ENCODE peak calls at places on chromosomes 12 and 14, in eight cellular contexts. V is aorta; M is CD8-positive, alpha-beta memory T cell; G is astrocyte; L is gastrocnemius medialis; U is CD4-positive, alpha-beta T cell; N is Karpas-422; A is WERI-Rb-1. T is an unnamed sample.

GRCh38 chr12:52074656-52075408 is 4.7 kb upstream of the SMIM41 start:
- DNase-seq in M (no peak), A (no peak), V (peak), G (no peak), L (no peak), N (no peak), U (no peak), T (no peak)

GRCh38 chr14:101665478-101666078 is 95.9 kb upstream of the PPP2R5C start:
- DNase-seq in N (peak), L (no peak), V (no peak), U (peak), M (no peak), G (peak), A (peak), T (peak)

GRCh38 chr12:100993916-100994315 is 199.3 kb downstream of the ANO4 start:
- DNase-seq in N (no peak), U (no peak), G (no peak), V (no peak), M (no peak), L (no peak), A (no peak), T (peak)

GRCh38 chr14:74980746-74981661 is 21.7 kb upstream of the EIF2B2 start:
- DNase-seq in M (no peak), V (peak), U (no peak), L (peak), N (no peak), A (peak), G (peak), T (peak)

GRCh38 chr12:90062799-90063198 is 354.2 kb upstream of the ATP2B1 start:
- DNase-seq in A (peak), L (no peak), V (no peak), G (no peak), N (no peak), M (no peak), U (no peak), T (no peak)

GRCh38 chr12:30965613-30965985 is 39.1 kb downstream of the TSPAN11 start:
- DNase-seq in A (peak), L (no peak), N (no peak), U (no peak), M (no peak), V (peak), G (no peak), T (no peak)

GRCh38 chr12:28814246-28814645 is 334.8 kb upstream of the FAR2 start:
- DNase-seq in V (no peak), L (no peak), G (no peak), N (no peak), M (no peak), A (no peak), U (no peak), T (no peak)

GRCh38 chr12:117333331-117334000 is 28.0 kb downstream of the NOS1 start:
- DNase-seq in A (peak), U (no peak), M (no peak), N (no peak), V (no peak), G (no peak), L (no peak), T (no peak)

GRCh38 chr12:50440288-50440687 is 39.6 kb downstream of the LARP4 start:
- DNase-seq in L (no peak), V (no peak), A (no peak), M (no peak), G (no peak), N (no peak), U (no peak), T (no peak)

GRCh38 chr14:103856105-103856504 is 8.7 kb upstream of the PPP1R13B start:
- DNase-seq in L (no peak), G (no peak), V (peak), A (peak), U (no peak), M (no peak), N (peak), T (peak)

GRCh38 chr14:87745507-87746118 is 247.4 kb downstream of the GALC start:
- DNase-seq in L (no peak), N (peak), V (no peak), G (peak), M (no peak), U (no peak), A (peak), T (peak)

GRCh38 chr12:19298837-19299605 is 140.3 kb upstream of the AEBP2 start:
- DNase-seq in L (no peak), U (no peak), G (peak), M (no peak), A (no peak), N (no peak), V (no peak), T (no peak)

GRCh38 chr14:24139272-24139934 is 2.0 kb downstream of the EMC9 start:
- DNase-seq in L (no peak), G (no peak), V (peak), U (no peak), N (peak), M (no peak), A (peak), T (no peak)

GRCh38 chr14:103641181-103641580 is 12.2 kb downstream of the KLC1 start:
- DNase-seq in U (no peak), G (peak), L (no peak), A (no peak), N (no peak), M (no peak), V (no peak), T (no peak)

GRCh38 chr12:112309797-112310196 is 72.4 kb downstream of the HECTD4 start:
- DNase-seq in V (no peak), G (peak), L (no peak), N (no peak), A (no peak), M (no peak), U (no peak), T (no peak)

GRCh38 chr12:94771741-94772140 is 121.4 kb upstream of the TMCC3 start:
- DNase-seq in U (no peak), V (no peak), M (no peak), A (no peak), G (no peak), N (no peak), L (no peak), T (no peak)
- H3K27ac ChIP-seq in U (no peak), V (no peak), M (no peak), A (no peak), G (no peak), N (no peak), L (no peak), T (no peak)

GRCh38 chr12:10319414-10319813 is 11.7 kb downstream of the KLRD1 start:
- DNase-seq in A (no peak), M (no peak), V (no peak), U (no peak), L (no peak), N (no peak), G (no peak), T (no peak)

GRCh38 chr12:10320643-10321042 is 13.0 kb downstream of the KLRD1 start:
- DNase-seq in L (no peak), N (no peak), V (no peak), A (no peak), M (no peak), U (no peak), G (no peak), T (no peak)
- H3K27ac ChIP-seq in L (no peak), N (no peak), V (no peak), A (no peak), M (no peak), U (no peak), G (no peak), T (no peak)

GRCh38 chr12:54650884-54651283 is 2.7 kb upstream of the DCD start:
- DNase-seq in L (no peak), U (no peak), N (no peak), G (no peak), V (no peak), M (no peak), A (no peak), T (no peak)
- H3K27ac ChIP-seq in L (peak), U (no peak), N (no peak), G (no peak), V (no peak), M (no peak), A (no peak), T (no peak)

DNA sequence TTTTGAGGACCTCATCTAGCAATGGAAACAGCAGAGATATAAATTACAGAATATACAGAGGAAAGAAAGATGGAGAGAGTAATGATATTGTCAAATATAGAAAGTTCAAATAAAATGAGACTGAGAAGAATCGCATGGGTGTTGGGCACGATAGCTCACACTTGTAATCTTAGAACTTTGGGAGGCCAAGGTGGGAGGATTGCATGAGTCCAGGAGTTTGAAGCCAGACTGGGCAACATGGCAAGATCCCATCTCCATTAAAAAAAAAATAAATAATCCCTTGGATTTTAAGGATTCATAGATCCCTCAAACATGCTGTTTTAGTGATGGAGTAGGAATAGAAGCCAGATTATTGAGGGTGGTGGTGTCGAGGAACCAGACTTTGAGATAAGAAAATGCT is 1.9 kb downstream of the PYROXD1 start:
- DNase-seq in L (no peak), M (no peak), V (no peak), N (no peak), G (no peak), A (no peak), U (no peak), T (no peak)
- H3K27ac ChIP-seq in L (no peak), M (no peak), V (no peak), N (no peak), G (no peak), A (no peak), U (no peak), T (no peak)

DNA sequence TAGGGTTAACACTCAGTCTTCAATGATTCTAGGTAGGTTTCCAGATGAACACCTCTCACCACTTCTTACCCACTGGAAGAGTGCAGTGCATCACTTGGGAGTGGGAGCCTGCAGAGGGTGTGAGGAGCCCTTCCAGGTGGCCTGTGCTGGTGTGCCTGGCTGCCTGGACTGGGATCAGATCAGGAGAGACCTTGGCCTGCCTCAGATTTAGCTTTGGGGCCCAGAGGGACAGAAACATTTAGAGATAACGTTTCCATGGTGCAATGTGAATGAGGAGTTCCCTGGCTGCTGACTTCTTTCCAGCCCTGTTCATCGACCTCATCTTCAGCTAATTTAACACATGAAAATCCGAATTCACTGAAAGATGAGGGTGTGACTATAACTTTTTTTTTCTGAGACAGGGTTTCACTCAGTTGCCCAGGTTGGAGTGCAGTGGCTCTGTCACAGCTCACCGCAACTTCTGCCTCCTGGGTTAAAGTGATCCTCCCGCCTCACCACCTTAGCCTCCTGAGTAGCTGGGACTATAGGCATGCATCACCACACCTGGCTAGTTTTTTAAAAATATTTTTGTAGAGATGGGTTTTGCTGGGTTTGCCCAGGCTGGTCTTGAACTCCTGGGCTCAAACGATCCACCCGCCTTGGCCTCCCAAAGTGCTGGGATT is 53.6 kb downstream of the SUSD6 start:
- DNase-seq in N (peak), G (no peak), V (no peak), L (no peak), U (no peak), A (no peak), M (no peak), T (no peak)
- H3K27ac ChIP-seq in N (peak), G (no peak), V (no peak), L (peak), U (no peak), A (no peak), M (no peak), T (no peak)